ENCODE peak calls at places on chromosomes 13 and 19, in six cellular contexts. S is mucosa of descending colon, J is SJSA1, L is MG63, H is lower lobe of right lung, G is ascending aorta. K is an unnamed sample.

GRCh38 chr13:98033277-98034247 is 80.1 kb downstream of the IPO5 start:
- DNase-seq in H (no peak), S (peak; percentile 41), L (peak; percentile 18), J (peak; percentile 22), G (no peak), K (peak; percentile 5)

GRCh38 chr19:31461814-31462539 is 112.7 kb upstream of the TSHZ3 start:
- DNase-seq in J (peak; percentile 6), G (no peak), S (no peak), L (peak; percentile 17), H (no peak), K (no peak)

GRCh38 chr13:33351324-33351723 is 65.8 kb upstream of the STARD13 start:
- DNase-seq in H (no peak), L (peak; percentile 52), J (peak; percentile 31), S (peak; percentile 17), G (no peak), K (peak; percentile 28)

GRCh38 chr13:20451397-20451796 is 74.3 kb downstream of the CRYL1 start:
- DNase-seq in H (no peak), G (no peak), S (no peak), J (no peak), L (no peak), K (no peak)

GRCh38 chr13:105587786-105588185 is 947.7 kb downstream of the EFNB2 start:
- DNase-seq in J (no peak), H (no peak), G (no peak), S (no peak), L (no peak), K (no peak)

GRCh38 chr13:38830442-38831045 is 143.7 kb downstream of the FREM2 start:
- DNase-seq in J (no peak), G (no peak), H (no peak), L (no peak), S (no peak), K (no peak)

GRCh38 chr19:21101511-21102242 is 19.7 kb downstream of the ZNF714 start:
- DNase-seq in J (no peak), L (no peak), S (no peak), H (no peak), G (no peak), K (no peak)

GRCh38 chr19:16566161-16566560 is 6.1 kb downstream of the SLC35E1 start:
- DNase-seq in G (no peak), S (peak; percentile 53), L (no peak), H (peak; percentile 47), J (no peak), K (peak; percentile 70)

GRCh38 chr13:92896842-92897241 is 329.8 kb upstream of the GPC6 start:
- DNase-seq in L (no peak), G (no peak), S (no peak), H (no peak), J (no peak), K (no peak)

GRCh38 chr13:31967155-31967554 is 64.4 kb upstream of the FRY start:
- DNase-seq in S (no peak), H (no peak), J (no peak), L (no peak), G (no peak), K (no peak)

GRCh38 chr19:47786566-47786965 is 8.1 kb downstream of the SELENOW start:
- DNase-seq in J (no peak), G (no peak), S (no peak), L (no peak), H (no peak), K (no peak)

GRCh38 chr19:41166888-41167804 is 25.9 kb upstream of the CYP2S1 start:
- DNase-seq in G (no peak), J (no peak), S (peak; percentile 85), H (no peak), L (no peak), K (peak; percentile 97)

GRCh38 chr13:43804461-43805070 is 17.8 kb upstream of the ENOX1 start:
- DNase-seq in L (no peak), J (peak; percentile 48), G (no peak), S (peak; percentile 74), H (no peak), K (peak; percentile 61)

GRCh38 chr13:43629691-43630480 is 156.9 kb downstream of the ENOX1 start:
- DNase-seq in G (no peak), J (no peak), S (no peak), H (no peak), L (no peak), K (no peak)

GRCh38 chr19:31436121-31436776 is 87.0 kb upstream of the TSHZ3 start:
- DNase-seq in L (peak; percentile 57), H (no peak), G (no peak), J (no peak), S (no peak), K (no peak)

GRCh38 chr19:43700368-43701015 is 15.4 kb upstream of the IRGC start:
- DNase-seq in G (no peak), J (peak; percentile 49), L (peak; percentile 87), H (peak; percentile 47), S (peak; percentile 67), K (no peak)

GRCh38 chr13:66313408-66313807 is 916.7 kb downstream of the PCDH9 start:
- DNase-seq in S (no peak), J (no peak), H (no peak), L (no peak), G (no peak), K (no peak)

GRCh38 chr13:113912596-113912995 is 48.7 kb upstream of the GAS6 start:
- DNase-seq in G (no peak), J (peak; percentile 54), H (no peak), L (no peak), S (no peak), K (no peak)

GRCh38 chr13:24406524-24406923 is 97.1 kb downstream of the C1QTNF9 start:
- DNase-seq in J (no peak), H (no peak), S (no peak), G (no peak), L (no peak), K (no peak)

GRCh38 chr13:41458939-41459753 is 1.8 kb downstream of the RGCC start:
- DNase-seq in S (peak; percentile 67), G (no peak), L (no peak), H (peak; percentile 65), J (no peak), K (peak; percentile 49)

GRCh38 chr13:49652691-49653305 is 24.5 kb downstream of the ARL11 start:
- DNase-seq in H (no peak), L (peak; percentile 24), J (no peak), S (peak; percentile 68), G (no peak), K (peak; percentile 64)

GRCh38 chr19:7603919-7604318 is 8.3 kb downstream of the CAMSAP3 start:
- DNase-seq in H (no peak), G (no peak), J (no peak), L (no peak), S (no peak), K (no peak)

GRCh38 chr13:28983661-28984060 is 163.5 kb downstream of the MTUS2 start:
- DNase-seq in H (no peak), S (no peak), G (no peak), J (no peak), L (no peak), K (peak; percentile 83)

GRCh38 chr19:43504426-43505185 is at the start of gene PHLDB3:
- DNase-seq in G (peak; percentile 69), L (peak; percentile 26), S (peak; percentile 52), J (no peak), H (peak; percentile 58), K (peak; percentile 61)

GRCh38 chr13:22770891-22771290 is 409.9 kb upstream of the SGCG start:
- DNase-seq in J (no peak), H (no peak), L (no peak), S (no peak), G (no peak), K (no peak)

GRCh38 chr13:83281666-83282065 is 600.6 kb downstream of the SLITRK1 start:
- DNase-seq in L (no peak), S (no peak), J (no peak), H (no peak), G (no peak), K (no peak)

GRCh38 chr13:75368167-75368566 is 113.8 kb downstream of the TBC1D4 start:
- DNase-seq in J (peak; percentile 76), S (peak; percentile 26), H (no peak), G (no peak), L (peak; percentile 50), K (no peak)

GRCh38 chr13:45410466-45410865 is 7.7 kb downstream of the SLC25A30 start:
- DNase-seq in G (peak; percentile 52), J (no peak), S (no peak), H (no peak), L (no peak), K (no peak)

GRCh38 chr13:45409993-45410392 is 8.2 kb downstream of the SLC25A30 start:
- DNase-seq in S (no peak), J (no peak), G (peak; percentile 44), L (no peak), H (no peak), K (no peak)

GRCh38 chr13:45403081-45403480 is 15.1 kb downstream of the SLC25A30 start:
- DNase-seq in L (no peak), G (no peak), S (no peak), J (no peak), H (no peak), K (no peak)

GRCh38 chr13:45402641-45403040 is 15.5 kb downstream of the SLC25A30 start:
- DNase-seq in S (no peak), G (peak; percentile 12), H (no peak), L (no peak), J (no peak), K (no peak)

GRCh38 chr13:45406421-45406820 is 11.8 kb downstream of the SLC25A30 start:
- DNase-seq in J (no peak), H (no peak), G (no peak), L (no peak), S (no peak), K (no peak)
- H3K36me3 ChIP-seq in J (peaks cover 84% of the 10 kb centered on the region), H (peaks cover 93% of the 10 kb centered on the region), G (peaks cover 42% of the 10 kb centered on the region), L (peaks cover 29% of the 10 kb centered on the region), S (no peaks in the 10 kb centered on the region), K (peaks cover 10% of the 10 kb centered on the region)

GRCh38 chr19:1627194-1627593 is 21.9 kb upstream of the UQCR11 start:
- DNase-seq in H (no peak), L (no peak), S (no peak), J (no peak), G (no peak), K (no peak)
- H3K36me3 ChIP-seq in H (peaks cover 29% of the 10 kb centered on the region), L (no peaks in the 10 kb centered on the region), S (no peaks in the 10 kb centered on the region), J (peaks cover 46% of the 10 kb centered on the region), G (peaks cover 29% of the 10 kb centered on the region), K (peaks cover 2% of the 10 kb centered on the region)

GRCh38 chr19:23263870-23264590 is 13.8 kb upstream of the ZNF724 start:
- DNase-seq in J (no peak), L (no peak), S (no peak), G (no peak), H (no peak), K (no peak)
- H3K36me3 ChIP-seq in J (peaks cover 8% of the 10 kb centered on the region), L (no peaks in the 10 kb centered on the region), S (no peaks in the 10 kb centered on the region), G (peaks cover 35% of the 10 kb centered on the region), H (peaks cover 52% of the 10 kb centered on the region), K (peaks cover 5% of the 10 kb centered on the region)

DNA sequence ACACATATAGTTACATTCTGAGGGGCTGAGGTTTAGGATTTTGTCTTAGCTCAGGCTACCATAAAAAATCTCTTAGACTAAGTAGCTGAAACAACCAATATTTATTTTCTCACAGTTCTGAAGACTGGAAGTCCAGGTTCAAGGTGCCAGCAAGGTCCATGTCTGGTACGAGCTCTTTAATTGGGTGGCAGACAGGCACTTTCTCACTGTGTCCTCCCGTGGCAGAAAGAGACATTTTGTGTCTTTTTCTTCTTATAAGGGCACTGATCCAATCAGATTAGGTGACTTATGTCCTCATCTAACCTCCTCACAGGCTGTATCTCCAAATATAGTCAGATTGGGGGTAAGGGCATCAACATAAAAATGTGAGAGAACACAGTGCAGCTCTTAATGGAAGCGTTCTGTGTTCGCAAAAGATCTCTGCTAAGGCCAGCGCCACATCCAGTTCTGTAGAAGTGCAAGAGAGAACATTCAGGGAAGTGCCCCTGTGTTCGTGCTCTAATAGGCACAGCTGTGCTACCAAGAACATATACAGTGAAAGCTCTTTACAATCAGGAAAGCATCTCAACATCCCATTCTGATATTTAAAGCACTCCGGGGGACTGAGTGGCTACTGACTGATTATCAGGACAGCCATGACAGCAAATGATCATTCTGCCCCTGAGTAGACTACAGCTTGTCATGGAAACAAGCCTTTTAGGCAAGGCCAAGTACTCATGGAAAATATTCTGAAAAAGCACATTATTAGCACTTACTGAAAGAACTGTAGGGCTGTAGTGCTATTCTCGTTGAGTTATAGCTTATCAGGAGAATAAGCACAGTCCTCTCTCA is 819.2 kb downstream of the LIG4 start:
- DNase-seq in G (no peak), J (no peak), S (no peak), H (no peak), L (no peak), K (no peak)
- H3K36me3 ChIP-seq in G (no peaks in the 10 kb centered on the region), J (no peaks in the 10 kb centered on the region), S (no peaks in the 10 kb centered on the region), H (no peaks in the 10 kb centered on the region), L (no peaks in the 10 kb centered on the region), K (no peaks in the 10 kb centered on the region)